ENCODE peak calls at places on chromosomes 7 and 10, in nine cellular contexts. O is pons; A is esophagus squamous epithelium; F is foreskin keratinocyte; R is activated T-cell treated with anti-CD3 and anti-CD28 coated beads for 24 hours; J is activated CD4-positive, alpha-beta T cell treated with anti-CD3 and anti-CD28 coated beads, Interleukin-2, amount 50 U/mL, for 1 hour; Y is heart left ventricle; E is T-helper 1 cell; L is hepatocyte. N is an unnamed sample.

GRCh38 chr10:43622022-43622421 is 15.8 kb downstream of the ZNF485 start:
- DNase-seq in R (no peak), Y (no peak), J (no peak), E (no peak), F (no peak), L (no peak), O (no peak), A (no peak), N (no peak)

GRCh38 chr7:7257899-7258692 is 75.8 kb downstream of the C1GALT1 start:
- DNase-seq in A (no peak), J (no peak), F (no peak), Y (no peak), E (no peak), L (no peak), O (peak), R (no peak), N (no peak)

GRCh38 chr10:129476431-129476830 is 9.4 kb downstream of the MGMT start:
- DNase-seq in Y (no peak), E (no peak), J (no peak), R (no peak), A (no peak), F (no peak), O (no peak), L (no peak), N (no peak)

GRCh38 chr7:121714559-121715303 is 158.2 kb upstream of the PTPRZ1 start:
- DNase-seq in L (peak), A (no peak), O (no peak), J (no peak), F (no peak), R (no peak), E (no peak), Y (no peak), N (no peak)

GRCh38 chr10:28149760-28150159 is 150.9 kb upstream of the ODAD2 start:
- DNase-seq in O (no peak), E (no peak), A (no peak), Y (no peak), L (no peak), R (no peak), F (no peak), J (no peak), N (no peak)

GRCh38 chr7:134741901-134742635 is 37.4 kb upstream of the CALD1 start:
- DNase-seq in R (no peak), A (no peak), O (no peak), Y (peak), J (no peak), F (peak), L (no peak), E (no peak), N (no peak)

GRCh38 chr7:38171558-38172403 is 6.3 kb upstream of the STARD3NL start:
- DNase-seq in O (no peak), F (no peak), J (no peak), A (no peak), L (no peak), E (no peak), R (no peak), Y (no peak), N (no peak)

GRCh38 chr7:19248681-19249080 is 103.5 kb upstream of the FERD3L start:
- DNase-seq in F (no peak), O (no peak), J (no peak), R (no peak), L (no peak), A (no peak), Y (no peak), E (no peak), N (no peak)

GRCh38 chr7:112481833-112482669 is 1.3 kb downstream of the LSMEM1 start:
- DNase-seq in F (peak), A (no peak), Y (peak), J (no peak), L (peak), R (no peak), O (peak), E (no peak), N (no peak)

GRCh38 chr7:99976626-99977025 is 795 bp upstream of the AZGP1 start:
- DNase-seq in A (no peak), F (no peak), L (no peak), O (no peak), Y (no peak), E (no peak), R (no peak), J (no peak), N (no peak)

GRCh38 chr10:117092386-117092785 is 45.7 kb downstream of the VAX1 start:
- DNase-seq in O (no peak), F (no peak), R (no peak), A (no peak), E (no peak), L (no peak), Y (no peak), J (no peak), N (no peak)

GRCh38 chr10:59337254-59337653 is 25.1 kb downstream of the FAM13C start:
- DNase-seq in O (peak), L (peak), R (no peak), J (no peak), A (no peak), F (peak), Y (peak), E (no peak), N (no peak)

GRCh38 chr10:128186959-128187787 is 61.0 kb upstream of the MKI67 start:
- DNase-seq in E (no peak), L (no peak), A (no peak), R (no peak), Y (no peak), J (no peak), F (no peak), O (peak), N (peak)

GRCh38 chr7:95469850-95470249 is 15.9 kb upstream of the ASB4 start:
- DNase-seq in E (no peak), O (no peak), A (no peak), Y (no peak), L (peak), F (no peak), J (no peak), R (no peak), N (no peak)

GRCh38 chr7:934469-935320 is 19.8 kb downstream of the ADAP1 start:
- DNase-seq in L (no peak), F (no peak), Y (peak), E (no peak), O (no peak), J (no peak), A (no peak), R (no peak), N (no peak)

GRCh38 chr10:50470798-50471582 is 152.8 kb downstream of the SGMS1 start:
- DNase-seq in O (no peak), R (no peak), J (no peak), F (peak), A (no peak), L (peak), E (no peak), Y (no peak), N (no peak)

GRCh38 chr7:88020953-88021650 is 87.1 kb downstream of the ADAM22 start:
- DNase-seq in A (no peak), Y (no peak), L (no peak), J (no peak), E (no peak), F (no peak), O (no peak), R (no peak), N (no peak)

GRCh38 chr7:157658851-157659412 is 322.1 kb downstream of the DNAJB6 start:
- DNase-seq in O (no peak), L (no peak), A (no peak), Y (no peak), E (no peak), F (no peak), J (no peak), R (no peak), N (no peak)

GRCh38 chr10:70053212-70053895 is 708 bp downstream of the MACROH2A2 start:
- DNase-seq in J (no peak), A (no peak), E (no peak), L (peak), R (no peak), F (no peak), O (no peak), Y (peak), N (peak)

GRCh38 chr7:16754869-16755317 is 1.3 kb downstream of the TSPAN13 start:
- DNase-seq in O (peak), A (no peak), E (no peak), L (peak), Y (no peak), R (no peak), J (no peak), F (no peak), N (no peak)

GRCh38 chr7:32937344-32938174 is 19.7 kb upstream of the FKBP9 start:
- DNase-seq in L (peak), J (no peak), E (no peak), R (no peak), A (no peak), F (no peak), O (peak), Y (peak), N (no peak)

GRCh38 chr7:158814637-158815036 is 14.7 kb downstream of the ESYT2 start:
- DNase-seq in F (no peak), R (no peak), Y (no peak), E (no peak), O (no peak), L (no peak), A (no peak), J (no peak), N (peak)

GRCh38 chr7:139734395-139734794 is 43.4 kb downstream of the HIPK2 start:
- DNase-seq in L (peak), R (no peak), J (no peak), A (no peak), E (no peak), O (no peak), F (peak), Y (peak), N (no peak)

GRCh38 chr10:15817407-15818046 is 42.8 kb downstream of the MINDY3 start:
- DNase-seq in L (no peak), J (no peak), A (no peak), Y (no peak), F (no peak), E (no peak), R (no peak), O (no peak), N (no peak)

GRCh38 chr7:80088705-80089104 is 45.9 kb upstream of the GNAI1 start:
- DNase-seq in O (no peak), J (no peak), E (no peak), L (no peak), F (peak), R (no peak), Y (no peak), A (no peak), N (no peak)

GRCh38 chr10:122293156-122293978 is 22.3 kb downstream of the BTBD16 start:
- DNase-seq in O (no peak), E (no peak), L (no peak), J (no peak), A (no peak), Y (no peak), R (no peak), F (no peak), N (no peak)